ENCODE peak calls at places on chromosome 2, in seven cellular contexts. One of them, this sample, is unnamed.

GRCh38 chr2:121247971-121248370 is 37.0 kb downstream of the TFCP2L1 start:
- DNase-seq in GM12878: no peak
- DNase-seq in fibroblast of villous mesenchyme: no peak
- DNase-seq in fibroblast of lung: no peak
- DNase-seq in brain microvascular endothelial cell: no peak
- DNase-seq in AG04450: no peak
- DNase-seq in AG09319: no peak
- DNase-seq in this sample: no peak

GRCh38 chr2:24210723-24211122 is 35.9 kb downstream of the FAM228A start:
- DNase-seq in GM12878: no peak
- DNase-seq in fibroblast of villous mesenchyme: no peak
- DNase-seq in fibroblast of lung: no peak
- DNase-seq in brain microvascular endothelial cell: no peak
- DNase-seq in AG04450: no peak
- DNase-seq in AG09319: no peak
- DNase-seq in this sample: no peak

GRCh38 chr2:106057206-106057605 is 136.9 kb downstream of the UXS1 start:
- DNase-seq in GM12878: no peak
- DNase-seq in fibroblast of villous mesenchyme: no peak
- DNase-seq in fibroblast of lung: no peak
- DNase-seq in brain microvascular endothelial cell: no peak
- DNase-seq in AG04450: no peak
- DNase-seq in AG09319: no peak
- DNase-seq in this sample: no peak

GRCh38 chr2:55957142-55957541 is 33.6 kb upstream of the EFEMP1 start:
- DNase-seq in GM12878: no peak
- DNase-seq in fibroblast of villous mesenchyme: peak; percentile 16
- DNase-seq in fibroblast of lung: peak; percentile 9
- DNase-seq in brain microvascular endothelial cell: no peak
- DNase-seq in AG04450: no peak
- DNase-seq in AG09319: no peak
- DNase-seq in this sample: no peak

GRCh38 chr2:46937457-46937856 is 21.9 kb upstream of the MCFD2 start:
- DNase-seq in GM12878: no peak
- DNase-seq in fibroblast of villous mesenchyme: no peak
- DNase-seq in fibroblast of lung: no peak
- DNase-seq in brain microvascular endothelial cell: no peak
- DNase-seq in AG04450: no peak
- DNase-seq in AG09319: no peak
- DNase-seq in this sample: no peak

GRCh38 chr2:202267495-202267894 is 1.9 kb downstream of the NOP58 start:
- DNase-seq in GM12878: no peak
- DNase-seq in fibroblast of villous mesenchyme: peak; percentile 39
- DNase-seq in fibroblast of lung: peak; percentile 21
- DNase-seq in brain microvascular endothelial cell: no peak
- DNase-seq in AG04450: no peak
- DNase-seq in AG09319: no peak
- DNase-seq in this sample: no peak

GRCh38 chr2:68745006-68745405 is 10.4 kb downstream of the ARHGAP25 start:
- DNase-seq in GM12878: no peak
- DNase-seq in fibroblast of villous mesenchyme: no peak
- DNase-seq in fibroblast of lung: no peak
- DNase-seq in brain microvascular endothelial cell: no peak
- DNase-seq in AG04450: no peak
- DNase-seq in AG09319: no peak
- DNase-seq in this sample: no peak

GRCh38 chr2:238928520-238929241 is 80.8 kb downstream of the TWIST2 start:
- DNase-seq in GM12878: no peak
- DNase-seq in fibroblast of villous mesenchyme: no peak
- DNase-seq in fibroblast of lung: no peak
- DNase-seq in brain microvascular endothelial cell: no peak
- DNase-seq in AG04450: no peak
- DNase-seq in AG09319: no peak
- DNase-seq in this sample: no peak

GRCh38 chr2:186874713-186875112 is 25.7 kb upstream of the ZSWIM2 start:
- DNase-seq in GM12878: no peak
- DNase-seq in fibroblast of villous mesenchyme: no peak
- DNase-seq in fibroblast of lung: no peak
- DNase-seq in brain microvascular endothelial cell: no peak
- DNase-seq in AG04450: no peak
- DNase-seq in AG09319: no peak
- DNase-seq in this sample: no peak

GRCh38 chr2:200864206-200864976 is at the start of gene CLK1:
- DNase-seq in GM12878: peak; percentile 74
- DNase-seq in fibroblast of villous mesenchyme: peak; percentile 95
- DNase-seq in fibroblast of lung: peak; percentile 94
- DNase-seq in brain microvascular endothelial cell: peak; percentile 90
- DNase-seq in AG04450: peak; percentile 81
- DNase-seq in AG09319: peak; percentile 86
- DNase-seq in this sample: peak; percentile 94

GRCh38 chr2:236688157-236688556 is 118.5 kb downstream of the ACKR3 start:
- DNase-seq in GM12878: no peak
- DNase-seq in fibroblast of villous mesenchyme: no peak
- DNase-seq in fibroblast of lung: no peak
- DNase-seq in brain microvascular endothelial cell: no peak
- DNase-seq in AG04450: no peak
- DNase-seq in AG09319: no peak
- DNase-seq in this sample: no peak

GRCh38 chr2:68124321-68124720 is 33.4 kb upstream of the PNO1 start:
- DNase-seq in GM12878: no peak
- DNase-seq in fibroblast of villous mesenchyme: no peak
- DNase-seq in fibroblast of lung: peak; percentile 47
- DNase-seq in brain microvascular endothelial cell: no peak
- DNase-seq in AG04450: no peak
- DNase-seq in AG09319: no peak
- DNase-seq in this sample: no peak

GRCh38 chr2:20361903-20362302 is 11.3 kb upstream of the PUM2 start:
- DNase-seq in GM12878: no peak
- DNase-seq in fibroblast of villous mesenchyme: no peak
- DNase-seq in fibroblast of lung: no peak
- DNase-seq in brain microvascular endothelial cell: no peak
- DNase-seq in AG04450: no peak
- DNase-seq in AG09319: no peak
- DNase-seq in this sample: no peak

GRCh38 chr2:174094542-174094941 is 129.4 kb upstream of the SP3 start:
- DNase-seq in GM12878: no peak
- DNase-seq in fibroblast of villous mesenchyme: no peak
- DNase-seq in fibroblast of lung: no peak
- DNase-seq in brain microvascular endothelial cell: no peak
- DNase-seq in AG04450: no peak
- DNase-seq in AG09319: no peak
- DNase-seq in this sample: no peak

GRCh38 chr2:131016826-131017596 is 76.2 kb downstream of the FAM168B start:
- DNase-seq in GM12878: no peak
- DNase-seq in fibroblast of villous mesenchyme: peak; percentile 45
- DNase-seq in fibroblast of lung: no peak
- DNase-seq in brain microvascular endothelial cell: peak; percentile 35
- DNase-seq in AG04450: no peak
- DNase-seq in AG09319: no peak
- DNase-seq in this sample: no peak

GRCh38 chr2:15943378-15943851 is 3.1 kb downstream of the MYCN start:
- DNase-seq in GM12878: no peak
- DNase-seq in fibroblast of villous mesenchyme: no peak
- DNase-seq in fibroblast of lung: no peak
- DNase-seq in brain microvascular endothelial cell: no peak
- DNase-seq in AG04450: no peak
- DNase-seq in AG09319: no peak
- DNase-seq in this sample: peak; percentile 27

GRCh38 chr2:239731998-239732665 is 293.0 kb downstream of the NDUFA10 start:
- DNase-seq in GM12878: no peak
- DNase-seq in fibroblast of villous mesenchyme: no peak
- DNase-seq in fibroblast of lung: no peak
- DNase-seq in brain microvascular endothelial cell: no peak
- DNase-seq in AG04450: no peak
- DNase-seq in AG09319: no peak
- DNase-seq in this sample: no peak

DNA sequence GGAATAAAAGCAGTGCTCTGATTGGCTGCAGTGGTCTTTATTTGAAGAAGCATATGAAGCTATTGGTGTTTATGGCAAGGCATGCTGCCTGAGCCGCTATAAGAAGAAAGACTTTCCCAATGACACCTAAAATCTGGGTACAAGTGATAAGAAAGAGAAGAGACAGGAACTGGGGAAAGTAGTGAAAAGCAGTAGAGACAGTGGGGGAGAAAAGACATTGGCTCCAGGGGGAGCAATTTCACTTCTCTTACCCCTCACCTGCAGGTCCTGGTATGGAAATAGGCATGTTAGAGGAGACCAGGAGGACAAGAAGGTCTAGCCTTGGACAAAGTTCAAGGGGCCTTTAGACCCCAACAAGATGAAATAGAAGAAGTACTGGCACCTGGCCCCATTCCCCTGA is 47.1 kb downstream of the PLCL1 start:
- DNase-seq in GM12878: no peak
- DNase-seq in fibroblast of villous mesenchyme: no peak
- DNase-seq in fibroblast of lung: no peak
- DNase-seq in brain microvascular endothelial cell: no peak
- DNase-seq in AG04450: no peak
- DNase-seq in AG09319: no peak
- DNase-seq in this sample: peak; percentile 23
- TF ChIP-seq CTCF in GM12878: peak; percentile 33
- TF ChIP-seq CTCF in fibroblast of villous mesenchyme: no peak
- TF ChIP-seq CTCF in fibroblast of lung: no peak
- TF ChIP-seq CTCF in brain microvascular endothelial cell: peak; percentile 43
- TF ChIP-seq CTCF in AG04450: peak; percentile 6
- TF ChIP-seq CTCF in AG09319: peak; percentile 4
- TF ChIP-seq CTCF in this sample: peak; percentile 22

DNA sequence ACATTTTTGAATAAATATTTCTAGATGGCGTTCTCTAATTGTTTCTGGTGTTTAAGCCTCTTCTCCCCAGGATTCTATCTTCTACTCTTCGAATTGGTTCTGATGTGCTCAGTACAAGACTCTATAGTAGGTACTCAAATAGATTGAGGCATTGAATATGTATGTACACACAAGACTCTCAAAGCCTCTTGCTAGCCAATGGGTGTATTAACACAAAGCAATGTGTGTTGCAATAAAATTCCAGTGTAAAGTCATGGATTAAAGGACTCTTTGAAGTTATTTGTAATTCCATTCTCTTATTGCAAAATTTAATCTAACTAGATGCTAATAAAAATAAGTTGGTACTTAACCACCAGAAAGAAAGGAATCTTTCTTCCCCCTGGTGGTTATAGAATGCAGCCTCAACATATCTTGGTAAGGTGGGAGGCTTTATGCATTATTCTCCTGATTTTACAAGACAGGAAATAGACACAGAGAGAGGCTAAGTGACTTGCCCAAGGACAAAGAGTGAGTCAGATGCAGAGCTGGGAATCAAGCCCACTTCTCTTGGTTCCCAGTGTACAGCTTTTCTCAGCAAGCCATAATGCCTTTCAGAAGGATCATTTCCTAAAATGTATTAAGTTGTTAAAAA is 18.1 kb downstream of the LRP1B start:
- DNase-seq in GM12878: no peak
- DNase-seq in fibroblast of villous mesenchyme: peak; percentile 14
- DNase-seq in fibroblast of lung: peak; percentile 74
- DNase-seq in brain microvascular endothelial cell: peak; percentile 85
- DNase-seq in AG04450: no peak
- DNase-seq in AG09319: no peak
- DNase-seq in this sample: no peak
- TF ChIP-seq CTCF in GM12878: no peak
- TF ChIP-seq CTCF in fibroblast of villous mesenchyme: no peak
- TF ChIP-seq CTCF in fibroblast of lung: peak; percentile 30
- TF ChIP-seq CTCF in brain microvascular endothelial cell: peak; percentile 55
- TF ChIP-seq CTCF in AG04450: peak; percentile 31
- TF ChIP-seq CTCF in AG09319: peak; percentile 30
- TF ChIP-seq CTCF in this sample: no peak

GRCh38 chr2:8430628-8431027 is 251.2 kb upstream of the ID2 start:
- DNase-seq in GM12878: no peak
- DNase-seq in fibroblast of villous mesenchyme: no peak
- DNase-seq in fibroblast of lung: no peak
- DNase-seq in brain microvascular endothelial cell: no peak
- DNase-seq in AG04450: no peak
- DNase-seq in AG09319: no peak
- DNase-seq in this sample: no peak
- TF ChIP-seq CTCF in GM12878: peak; percentile 14
- TF ChIP-seq CTCF in fibroblast of villous mesenchyme: no peak
- TF ChIP-seq CTCF in fibroblast of lung: no peak
- TF ChIP-seq CTCF in brain microvascular endothelial cell: peak; percentile 9
- TF ChIP-seq CTCF in AG04450: no peak
- TF ChIP-seq CTCF in AG09319: no peak
- TF ChIP-seq CTCF in this sample: no peak

GRCh38 chr2:233638836-233639235 is 2.6 kb downstream of the UGT1A10 start:
- DNase-seq in GM12878: no peak
- DNase-seq in fibroblast of villous mesenchyme: no peak
- DNase-seq in fibroblast of lung: no peak
- DNase-seq in brain microvascular endothelial cell: no peak
- DNase-seq in AG04450: no peak
- DNase-seq in AG09319: no peak
- DNase-seq in this sample: no peak
- TF ChIP-seq CTCF in GM12878: no peak
- TF ChIP-seq CTCF in fibroblast of villous mesenchyme: no peak
- TF ChIP-seq CTCF in fibroblast of lung: no peak
- TF ChIP-seq CTCF in brain microvascular endothelial cell: no peak
- TF ChIP-seq CTCF in AG04450: no peak
- TF ChIP-seq CTCF in AG09319: no peak
- TF ChIP-seq CTCF in this sample: no peak

DNA sequence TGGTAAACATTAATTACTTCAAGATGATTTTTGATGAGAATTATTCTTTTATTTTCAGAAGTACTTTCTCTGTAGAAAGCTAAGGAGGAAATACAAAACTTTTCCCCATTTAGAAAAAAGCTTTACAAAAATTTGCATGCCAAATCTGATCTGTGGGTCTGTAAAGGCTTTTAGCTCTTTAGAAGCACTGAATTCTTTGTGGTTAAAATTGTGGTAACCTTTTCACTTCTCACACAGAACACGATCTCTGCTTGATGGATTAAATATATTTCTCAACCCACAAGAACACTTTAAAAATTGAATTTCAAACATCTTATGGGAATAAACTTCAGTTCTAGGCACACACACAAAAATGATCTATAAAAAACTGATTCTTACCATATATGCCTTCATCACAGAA is 63.7 kb downstream of the VIL1 start:
- DNase-seq in GM12878: no peak
- DNase-seq in fibroblast of villous mesenchyme: no peak
- DNase-seq in fibroblast of lung: no peak
- DNase-seq in brain microvascular endothelial cell: no peak
- DNase-seq in AG04450: no peak
- DNase-seq in AG09319: no peak
- DNase-seq in this sample: peak; percentile 10
- TF ChIP-seq CTCF in GM12878: no peak
- TF ChIP-seq CTCF in fibroblast of villous mesenchyme: no peak
- TF ChIP-seq CTCF in fibroblast of lung: no peak
- TF ChIP-seq CTCF in brain microvascular endothelial cell: no peak
- TF ChIP-seq CTCF in AG04450: no peak
- TF ChIP-seq CTCF in AG09319: no peak
- TF ChIP-seq CTCF in this sample: no peak